ENCODE peak calls at places on chromosomes 2 and 18, in five cellular contexts. F, B, I, V and N are unnamed samples.

GRCh38 chr2:191749181-191749540 is 71.2 kb downstream of the NABP1 start:
- DNase-seq in I (no peak), B (no peak), F (no peak), V (no peak), N (no peak)

GRCh38 chr2:174635015-174635593 is 37.5 kb upstream of the WIPF1 start:
- DNase-seq in I (no peak), F (no peak), B (no peak), V (no peak), N (no peak)

GRCh38 chr2:231795525-231796327 is 9.5 kb downstream of the COPS7B start:
- DNase-seq in B (no peak), V (no peak), I (no peak), F (peak; percentile 79), N (peak; percentile 88)

GRCh38 chr2:165634855-165635254 is 159.2 kb downstream of the GALNT3 start:
- DNase-seq in V (no peak), F (peak; percentile 6), B (no peak), I (no peak), N (peak; percentile 6)

GRCh38 chr2:3078684-3079083 is 298.9 kb downstream of the EIPR1 start:
- DNase-seq in I (no peak), B (no peak), F (no peak), V (no peak), N (peak; percentile 29)

GRCh38 chr2:95323347-95324155 is 26.4 kb downstream of the KCNIP3 start:
- DNase-seq in F (no peak), I (no peak), V (peak; percentile 33), B (no peak), N (peak; percentile 47)

GRCh38 chr2:12106440-12107080 is 360.1 kb downstream of the LPIN1 start:
- DNase-seq in V (no peak), F (peak; percentile 99), I (peak; percentile 33), B (peak; percentile 14), N (peak; percentile 97)

GRCh38 chr2:44548221-44549098 is 186.7 kb downstream of the CAMKMT start:
- DNase-seq in V (no peak), B (no peak), I (no peak), F (no peak), N (no peak)

GRCh38 chr2:47070920-47071824 is 83.9 kb downstream of the STPG4 start:
- DNase-seq in F (peak; percentile 94), I (peak; percentile 57), B (peak; percentile 18), V (no peak), N (peak; percentile 93)

GRCh38 chr2:938181-939005 is 12.3 kb upstream of the SNTG2 start:
- DNase-seq in F (peak; percentile 71), V (no peak), B (no peak), I (no peak), N (no peak)

GRCh38 chr2:127829845-127830246 is 18.9 kb upstream of the WDR33 start:
- DNase-seq in F (no peak), I (peak; percentile 73), V (no peak), B (peak; percentile 14), N (peak; percentile 63)

GRCh38 chr18:21450913-21451312 is 149.6 kb downstream of the ESCO1 start:
- DNase-seq in B (no peak), I (no peak), F (no peak), V (no peak), N (peak; percentile 92)

GRCh38 chr2:222427606-222428320 is 3.4 kb downstream of the SGPP2 start:
- DNase-seq in I (no peak), V (no peak), B (no peak), F (no peak), N (peak; percentile 30)

GRCh38 chr2:237895544-237896506 is 36.4 kb downstream of the RAMP1 start:
- DNase-seq in F (no peak), B (no peak), V (no peak), I (no peak), N (peak; percentile 23)

GRCh38 chr2:231373184-231373583 is 22.3 kb upstream of the B3GNT7 start:
- DNase-seq in I (no peak), V (no peak), F (no peak), B (no peak), N (no peak)

GRCh38 chr2:10400568-10400977 is 47.6 kb downstream of the ODC1 start:
- DNase-seq in I (peak; percentile 67), V (no peak), B (peak; percentile 40), F (no peak), N (no peak)

GRCh38 chr2:201448701-201449100 is 2.6 kb downstream of the TRAK2 start:
- DNase-seq in B (no peak), I (peak; percentile 47), V (no peak), F (no peak), N (peak; percentile 51)

GRCh38 chr2:104641801-104642200 is 212.1 kb upstream of the POU3F3 start:
- DNase-seq in F (no peak), B (no peak), I (no peak), V (no peak), N (no peak)

GRCh38 chr2:206164261-206164862 is 4.7 kb downstream of the EEF1B2 start:
- DNase-seq in I (no peak), B (no peak), V (peak; percentile 24), F (peak; percentile 54), N (peak; percentile 42)

GRCh38 chr2:71554706-71555056 is 101.3 kb downstream of the DYSF start:
- DNase-seq in F (no peak), I (no peak), B (no peak), V (no peak), N (no peak)

GRCh38 chr2:168336786-168337388 is 89.5 kb upstream of the STK39 start:
- DNase-seq in I (peak; percentile 62), V (no peak), B (no peak), F (no peak), N (peak; percentile 45)

GRCh38 chr2:119028327-119029174 is 86.6 kb downstream of the MARCO start:
- DNase-seq in F (peak; percentile 30), I (no peak), B (no peak), V (peak; percentile 33), N (peak; percentile 35)

GRCh38 chr2:136025057-136025973 is 39.9 kb upstream of the DARS1 start:
- DNase-seq in V (peak; percentile 71), I (peak; percentile 33), F (no peak), B (no peak), N (peak; percentile 66)

GRCh38 chr2:28471701-28472236 is 24.1 kb upstream of the PLB1 start:
- DNase-seq in V (no peak), I (no peak), B (no peak), F (no peak), N (no peak)

GRCh38 chr2:109230980-109231420 is 102.0 kb downstream of the SH3RF3 start:
- DNase-seq in I (no peak), F (no peak), B (no peak), V (no peak), N (no peak)

GRCh38 chr2:120373424-120373823 is 27.5 kb downstream of the INHBB start:
- DNase-seq in B (no peak), F (no peak), I (no peak), V (no peak), N (no peak)

GRCh38 chr2:104856086-104856972 is 2.4 kb downstream of the POU3F3 start:
- DNase-seq in I (no peak), F (no peak), V (no peak), B (no peak), N (no peak)